ENCODE peak calls at places on chromosomes 5 and 9, in five cellular contexts. C, K, M, A and U are unnamed samples.

GRCh38 chr5:178454821-178455479 is 135.2 kb downstream of the COL23A1 start:
- DNase-seq in C (no peak), M (no peak), A (no peak), K (no peak), U (no peak)

GRCh38 chr9:20603524-20604268 is 18.6 kb downstream of the MLLT3 start:
- DNase-seq in K (no peak), M (no peak), C (no peak), A (peak), U (peak)

GRCh38 chr9:99445377-99445891 is 223.4 kb downstream of the SEC61B start:
- DNase-seq in M (no peak), A (no peak), K (no peak), C (no peak), U (no peak)

GRCh38 chr5:21263361-21263760 is 1275.4 kb upstream of the CDH18 start:
- DNase-seq in K (no peak), A (no peak), M (no peak), C (no peak), U (no peak)

GRCh38 chr9:137305788-137306545 is 3.9 kb upstream of the NRARP start:
- DNase-seq in C (no peak), K (no peak), A (peak), M (no peak), U (no peak)

GRCh38 chr9:93480262-93480661 is 26.9 kb upstream of the FAM120AOS start:
- DNase-seq in K (no peak), M (no peak), A (no peak), C (no peak), U (no peak)

GRCh38 chr5:77773734-77774280 is 2.3 kb downstream of the TBCA start:
- DNase-seq in M (no peak), K (no peak), A (peak), C (no peak), U (no peak)

GRCh38 chr9:4798281-4798680 is 5.5 kb downstream of the RCL1 start:
- DNase-seq in K (no peak), C (no peak), A (no peak), M (no peak), U (peak)

GRCh38 chr9:124054671-124055212 is 43.2 kb downstream of the LHX2 start:
- DNase-seq in A (no peak), C (no peak), M (no peak), K (no peak), U (no peak)

GRCh38 chr5:40984884-40985283 is 75.6 kb downstream of the C7 start:
- DNase-seq in K (no peak), M (no peak), C (no peak), A (no peak), U (no peak)

GRCh38 chr5:1396029-1396816 is 49.0 kb downstream of the SLC6A3 start:
- DNase-seq in M (no peak), C (no peak), A (no peak), K (no peak), U (no peak)

GRCh38 chr5:73135429-73136276 is 15.3 kb downstream of the TMEM171 start:
- DNase-seq in C (no peak), M (no peak), A (peak), K (peak), U (peak)

GRCh38 chr5:34655354-34655991 is 655 bp upstream of the RAI14 start:
- DNase-seq in M (no peak), K (no peak), C (no peak), A (peak), U (peak)

GRCh38 chr9:136625101-136626065 is 37.3 kb upstream of the EGFL7 start:
- DNase-seq in C (no peak), A (peak), K (no peak), M (no peak), U (peak)

GRCh38 chr9:69157751-69158466 is 16.2 kb upstream of the TJP2 start:
- DNase-seq in M (no peak), C (no peak), A (no peak), K (no peak), U (no peak)

GRCh38 chr5:142544946-142545652 is 140.8 kb downstream of the FGF1 start:
- DNase-seq in M (no peak), C (no peak), K (no peak), A (no peak), U (no peak)

GRCh38 chr5:52665544-52665943 is 122.2 kb upstream of the ITGA1 start:
- DNase-seq in C (no peak), A (no peak), K (no peak), M (no peak), U (peak)

GRCh38 chr5:176929654-176930053 is 30.5 kb upstream of the HK3 start:
- DNase-seq in M (no peak), K (no peak), C (no peak), A (no peak), U (no peak)

GRCh38 chr5:74067748-74068541 is 441.9 kb downstream of the ARHGEF28 start:
- DNase-seq in M (no peak), C (no peak), K (no peak), A (no peak), U (no peak)

GRCh38 chr9:38337095-38337494 is 55.4 kb upstream of the ALDH1B1 start:
- DNase-seq in A (no peak), M (no peak), C (no peak), K (no peak), U (no peak)

GRCh38 chr5:112795944-112796678 is 58.4 kb downstream of the APC start:
- DNase-seq in K (peak), C (no peak), M (no peak), A (no peak), U (peak)

GRCh38 chr5:68251804-68252648 is 36.5 kb downstream of the PIK3R1 start:
- DNase-seq in A (no peak), M (no peak), C (no peak), K (no peak), U (peak)

GRCh38 chr5:9858043-9858442 is 227.9 kb upstream of the TAS2R1 start:
- DNase-seq in M (no peak), A (no peak), K (no peak), C (no peak), U (no peak)

GRCh38 chr5:57828221-57828620 is 345.6 kb upstream of the ACTBL2 start:
- DNase-seq in K (no peak), C (no peak), A (no peak), M (no peak), U (no peak)

GRCh38 chr5:19047277-19047676 is 940.7 kb downstream of the CDH18 start:
- DNase-seq in K (no peak), A (peak), M (no peak), C (no peak), U (no peak)

GRCh38 chr5:57862471-57863282 is 380.1 kb upstream of the ACTBL2 start:
- DNase-seq in M (no peak), C (no peak), K (no peak), A (no peak), U (no peak)

GRCh38 chr9:5499889-5500398 is 10.4 kb upstream of the PDCD1LG2 start:
- DNase-seq in C (no peak), K (no peak), A (no peak), M (no peak), U (peak)

GRCh38 chr5:45639038-45639437 is 57.1 kb downstream of the HCN1 start:
- DNase-seq in A (no peak), M (no peak), K (no peak), C (no peak), U (peak)

DNA sequence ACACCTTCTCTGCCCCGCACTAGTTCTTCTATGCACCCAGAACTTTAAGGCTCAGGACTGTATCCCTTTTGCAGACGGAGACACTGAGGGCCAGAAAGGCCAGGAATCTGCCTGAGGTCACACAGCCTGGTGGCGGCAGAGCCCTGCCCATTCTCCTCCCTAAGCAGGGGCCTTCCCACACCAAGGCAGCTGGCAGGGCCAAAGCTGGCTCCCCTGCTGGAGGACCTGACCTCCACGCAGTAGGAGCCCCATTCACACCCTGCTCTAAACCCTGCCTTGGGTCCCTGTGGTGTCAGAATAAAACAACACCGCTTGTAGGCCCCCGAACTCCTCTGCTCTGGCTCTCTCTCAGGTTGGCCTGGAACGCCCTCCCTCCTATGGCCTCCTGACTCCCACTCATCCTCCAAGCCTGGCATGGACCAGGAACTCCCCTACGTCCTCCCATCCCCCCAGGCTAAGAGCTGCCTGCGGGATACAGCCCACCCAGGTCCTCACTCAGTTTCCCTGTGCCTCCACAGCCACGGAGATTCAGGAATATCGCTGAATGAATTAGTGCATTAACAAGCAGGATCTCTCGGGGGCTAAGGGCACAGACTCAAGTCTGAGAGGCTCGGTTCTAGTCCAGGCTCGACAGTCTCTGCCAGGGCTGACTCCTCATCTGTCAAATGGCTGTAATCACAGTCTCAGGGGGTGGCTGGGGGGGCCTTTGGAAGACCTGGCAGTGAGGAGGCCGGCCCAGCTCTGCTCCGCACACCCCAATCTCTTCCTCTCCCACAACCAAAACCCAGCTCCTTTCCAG is 2.8 kb downstream of the ST6GALNAC6 start:
- DNase-seq in A (no peak), M (no peak), K (no peak), C (no peak), U (no peak)
- H3K4me3 ChIP-seq in A (peak), M (no peak), K (no peak), C (no peak), U (no peak)

GRCh38 chr5:146284016-146284415 is 54.6 kb upstream of the POU4F3 start:
- DNase-seq in M (no peak), C (no peak), A (no peak), K (no peak), U (no peak)
- H3K4me3 ChIP-seq in M (no peak), C (no peak), A (no peak), K (no peak), U (no peak)

GRCh38 chr5:79510638-79511037 is 3.3 kb downstream of the HOMER1 start:
- DNase-seq in K (no peak), C (no peak), M (no peak), A (no peak), U (no peak)
- H3K4me3 ChIP-seq in K (peak), C (no peak), M (no peak), A (peak), U (peak)

DNA sequence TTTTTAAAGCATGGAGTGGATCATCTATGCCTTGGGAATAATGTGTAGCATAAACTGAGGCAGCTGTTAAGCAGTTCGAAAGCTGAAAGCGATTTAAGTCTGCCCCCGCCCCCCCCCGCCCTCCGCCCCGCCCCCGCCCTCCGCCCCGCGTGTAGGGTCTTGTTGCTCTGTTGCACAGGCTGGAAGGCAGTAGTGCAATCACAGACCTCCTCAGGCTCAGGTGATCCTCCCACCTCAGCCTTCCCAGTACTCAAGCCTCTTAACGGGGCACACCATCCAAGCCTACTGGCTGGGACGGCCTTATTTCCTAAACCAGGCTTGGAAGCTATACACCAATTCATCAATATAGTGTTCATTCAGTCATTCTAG is 942 bp downstream of the ANKDD1B start:
- DNase-seq in A (peak), M (no peak), C (no peak), K (no peak), U (no peak)
- H3K4me3 ChIP-seq in A (peak), M (no peak), C (no peak), K (no peak), U (peak)

DNA sequence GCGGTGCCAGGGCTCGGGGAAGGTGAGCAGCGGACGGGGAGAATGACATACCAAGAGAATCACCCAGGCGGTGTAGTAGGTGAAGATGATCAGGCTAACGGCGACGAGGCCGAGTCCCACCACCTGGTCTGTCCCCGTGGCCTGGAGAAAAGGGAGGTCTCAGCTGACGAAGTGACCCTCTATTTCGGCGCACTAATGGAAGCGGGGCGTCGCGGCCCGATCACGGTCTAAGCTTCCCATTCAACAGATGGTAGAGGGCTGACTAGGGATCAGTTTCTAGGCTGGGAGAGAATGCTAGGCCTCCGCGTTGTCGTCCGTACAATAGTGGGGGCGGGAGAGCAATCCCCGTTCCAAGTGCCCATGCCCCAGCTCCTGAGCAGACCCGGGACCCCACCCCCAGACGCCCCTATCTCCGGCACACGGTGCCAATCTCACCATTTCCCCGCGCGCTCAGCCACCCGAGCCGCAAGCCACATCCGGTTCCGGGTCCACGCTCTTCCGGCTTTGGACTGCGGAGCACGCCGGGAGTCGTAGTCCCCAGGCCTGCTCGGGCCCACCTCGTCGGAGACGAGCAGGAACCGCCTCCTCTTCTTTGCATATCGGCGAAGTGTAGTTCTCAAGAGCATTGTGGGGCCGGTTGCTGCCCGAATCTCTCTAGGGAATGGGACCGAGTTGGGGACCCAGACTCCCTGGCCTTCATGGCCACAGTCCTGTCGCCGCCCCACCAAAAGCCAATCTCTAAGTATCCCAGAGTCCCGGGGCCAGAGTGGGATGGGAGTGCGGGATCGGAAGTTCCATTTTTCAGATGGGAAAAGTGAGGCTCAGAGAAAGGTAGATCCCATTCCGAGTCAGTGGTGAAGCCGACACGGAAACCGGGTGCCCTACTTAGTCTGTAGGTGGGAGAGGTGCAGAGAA is at the start of gene DPM2:
- DNase-seq in M (peak), K (peak), A (peak), C (peak), U (peak)
- H3K4me3 ChIP-seq in M (peak), K (peak), A (peak), C (peak), U (peak)

GRCh38 chr5:16856531-16856930 is 79.6 kb downstream of the MYO10 start:
- DNase-seq in A (no peak), K (no peak), M (no peak), C (no peak), U (peak)

GRCh38 chr5:16852251-16853005 is 83.7 kb downstream of the MYO10 start:
- DNase-seq in A (no peak), K (no peak), C (no peak), M (no peak), U (no peak)

GRCh38 chr5:16853511-16853910 is 82.6 kb downstream of the MYO10 start:
- DNase-seq in M (no peak), A (no peak), C (no peak), K (no peak), U (no peak)

GRCh38 chr5:16855475-16855874 is 80.6 kb downstream of the MYO10 start:
- DNase-seq in M (no peak), A (peak), C (no peak), K (no peak), U (peak)

DNA sequence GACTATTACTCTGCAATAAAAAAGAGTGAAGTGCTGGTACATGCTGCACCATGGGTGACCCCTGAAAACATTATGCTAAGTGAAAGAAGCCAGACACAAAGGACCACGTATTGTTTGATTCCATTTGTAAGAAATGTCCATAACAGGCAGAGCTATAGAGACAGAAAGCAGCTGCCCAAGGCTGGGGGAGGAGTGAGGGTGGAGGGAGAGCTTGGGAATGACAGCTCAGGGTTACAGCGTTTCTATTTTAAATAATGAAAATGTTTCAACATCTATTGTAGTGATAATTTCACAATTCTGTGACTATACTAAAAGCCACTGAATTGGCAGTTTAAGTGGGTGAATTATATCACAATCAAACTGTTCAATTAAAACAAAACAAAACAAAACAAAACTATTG is 81.7 kb downstream of the MYO10 start:
- DNase-seq in M (no peak), A (no peak), C (no peak), K (no peak), U (no peak)
- H3K4me3 ChIP-seq in M (no peak), A (no peak), C (no peak), K (no peak), U (no peak)

DNA sequence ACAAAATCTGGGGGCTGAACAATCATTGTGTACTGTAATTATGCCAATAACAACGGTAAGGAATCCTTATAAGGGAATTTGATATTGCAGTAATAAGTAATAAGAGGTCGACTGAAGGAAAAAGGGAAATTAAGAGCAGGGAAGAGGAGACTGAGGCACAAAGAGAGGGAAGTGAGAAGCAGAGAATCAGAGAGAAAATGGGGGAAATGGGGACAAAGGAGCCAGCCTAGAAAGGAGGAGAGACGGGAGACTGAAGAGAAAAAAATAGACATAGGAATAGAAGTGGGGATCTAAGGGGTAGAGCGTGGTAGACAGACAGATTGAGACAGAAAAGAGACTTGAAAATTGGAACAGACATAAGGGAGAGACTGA is 518 bp upstream of the ZNF300 start:
- DNase-seq in A (no peak), K (no peak), C (no peak), M (no peak), U (no peak)
- H3K4me3 ChIP-seq in A (peak), K (no peak), C (peak), M (peak), U (peak)

GRCh38 chr5:169119287-169120048 is 181.5 kb downstream of the SLIT3 start:
- DNase-seq in A (no peak), C (no peak), M (no peak), K (no peak), U (no peak)
- H3K4me3 ChIP-seq in A (no peak), C (no peak), M (no peak), K (no peak), U (no peak)